ENCODE peak calls at places on chromosome X, in eight cellular contexts. E is GM12878, P is A549, X is HepG2, T is endothelial cell of umbilical vein, L is HCT116, W is H1, D is K562. C is an unnamed sample.

GRCh38 chrX:148624951-148625350 is 124.5 kb downstream of the AFF2 start:
- DNase-seq in L (no peak), X (no peak), W (no peak), D (no peak), E (no peak), T (no peak), P (no peak), C (no peak)

GRCh38 chrX:24341795-24342194 is 18.6 kb upstream of the SUPT20HL1 start:
- DNase-seq in W (no peak), E (no peak), X (no peak), L (no peak), T (peak), D (no peak), P (no peak), C (no peak)

GRCh38 chrX:675896-676295 is 45.3 kb downstream of the SHOX start:
- DNase-seq in D (no peak), T (no peak), L (no peak), E (no peak), W (peak), P (no peak), X (no peak), C (no peak)

GRCh38 chrX:134172588-134173259 is 64.3 kb upstream of the CCDC160 start:
- DNase-seq in E (no peak), P (peak), X (no peak), W (no peak), D (no peak), T (peak), L (no peak), C (no peak)

GRCh38 chrX:133813991-133814390 is 171.4 kb downstream of the GPC3 start:
- DNase-seq in E (no peak), W (no peak), X (no peak), D (no peak), L (no peak), T (no peak), P (no peak), C (no peak)

GRCh38 chrX:78357342-78358055 is 30.1 kb upstream of the CYSLTR1 start:
- DNase-seq in D (no peak), P (no peak), W (no peak), L (no peak), E (no peak), X (no peak), T (no peak), C (no peak)

GRCh38 chrX:113802837-113803236 is 781.0 kb upstream of the HTR2C start:
- DNase-seq in X (no peak), T (no peak), L (no peak), D (no peak), P (peak), W (no peak), E (no peak), C (no peak)

GRCh38 chrX:20352935-20353336 is 86.2 kb upstream of the RPS6KA3 start:
- DNase-seq in D (no peak), L (no peak), P (no peak), W (no peak), T (no peak), X (no peak), E (peak), C (no peak)

DNA sequence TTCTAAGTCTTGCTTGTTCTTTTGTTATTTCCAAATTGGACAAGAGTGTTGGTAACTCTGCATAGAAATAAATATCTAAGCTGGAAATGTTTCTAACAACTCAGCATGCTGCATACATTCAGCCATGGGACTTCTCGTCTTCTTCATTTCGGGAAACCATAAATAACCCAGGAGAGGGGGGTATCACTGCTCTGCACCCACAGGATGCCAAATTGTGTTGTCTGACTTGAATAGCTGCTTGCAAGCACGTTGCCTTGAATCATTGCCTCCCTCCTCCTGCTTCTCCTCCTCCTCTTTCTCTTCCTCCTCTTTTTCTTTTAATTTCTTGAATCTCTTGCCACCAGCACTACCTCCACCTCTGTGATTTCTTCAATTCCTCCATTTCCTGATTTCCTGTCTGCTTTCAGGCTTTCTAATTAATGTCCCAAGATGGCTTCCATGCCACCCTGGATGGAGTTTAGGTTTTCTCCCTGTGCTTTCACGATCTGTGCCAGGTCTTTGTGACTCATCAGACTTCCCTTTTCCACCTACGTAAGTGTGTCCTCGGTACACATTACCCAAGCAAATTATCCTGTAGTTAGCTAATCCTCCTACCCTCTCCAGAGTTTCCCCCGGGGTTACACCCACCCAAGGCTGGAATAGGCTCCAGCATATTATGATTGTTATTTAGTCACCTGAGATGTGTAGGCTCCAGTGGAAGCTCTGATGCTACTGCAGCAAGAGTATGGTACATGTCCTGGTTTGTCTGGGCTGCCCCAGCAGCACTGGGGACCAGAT is 122.6 kb upstream of the VCX3B start:
- DNase-seq in E (no peak), X (no peak), D (no peak), L (no peak), W (no peak), P (no peak), T (no peak), C (no peak)
- TF ChIP-seq MAX in E (no peak), X (no peak), D (no peak), L (no peak), W (no peak), P (no peak), T (no peak), C (no peak)

GRCh38 chrX:48736303-48736702 is 25.2 kb upstream of the GLOD5 start:
- DNase-seq in E (no peak), W (no peak), L (no peak), T (no peak), D (no peak), P (no peak), X (no peak), C (peak)
- H3K4me3 ChIP-seq in E (peak), W (peak), L (peak), T (no peak), D (peak), P (peak), X (no peak), C (peak)

DNA sequence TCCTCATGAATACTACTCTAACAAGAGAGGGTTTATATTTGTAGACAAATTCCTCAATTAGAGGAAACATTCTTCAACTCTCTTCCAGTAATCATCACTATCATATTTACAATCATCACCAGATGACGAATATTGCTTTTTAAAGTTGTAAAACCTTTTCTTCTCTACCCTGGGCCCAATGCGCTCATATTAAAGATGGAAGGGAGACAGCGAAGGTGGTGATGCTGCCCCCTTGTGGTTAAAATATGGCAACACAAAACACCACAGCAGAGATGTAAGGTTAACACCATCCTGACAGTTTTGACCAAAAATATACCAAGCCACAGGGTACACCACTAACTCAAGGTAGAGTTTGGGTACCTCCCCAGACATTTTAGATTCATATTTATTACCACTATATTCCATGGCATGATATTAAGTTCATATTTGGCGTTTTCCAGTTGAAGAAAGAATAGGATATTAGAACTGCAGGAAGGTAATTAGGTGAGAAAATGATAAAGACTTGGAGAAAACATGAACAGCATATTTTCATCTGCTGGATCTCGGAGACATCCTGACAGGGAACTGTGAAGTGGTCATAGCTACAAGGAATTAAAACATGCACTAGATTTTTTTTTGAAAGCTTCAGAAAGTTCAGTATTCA is 72.8 kb downstream of the SLC9A7 start:
- DNase-seq in T (peak), E (no peak), D (peak), W (no peak), X (peak), P (peak), L (peak), C (peak)
- TF ChIP-seq POLR2A in T (no peak), E (no peak), D (no peak), W (no peak), X (no peak), P (no peak), L (no peak), C (no peak)

GRCh38 chrX:154729439-154729838 is 21.4 kb downstream of the GAB3 start:
- DNase-seq in L (no peak), E (no peak), D (no peak), X (no peak), P (no peak), T (no peak), W (no peak), C (no peak)
- TF ChIP-seq MAX in L (no peak), E (no peak), D (no peak), X (no peak), P (no peak), T (no peak), W (no peak), C (no peak)

GRCh38 chrX:46770817-46771163 is 11.9 kb upstream of the SLC9A7 start:
- DNase-seq in W (no peak), X (no peak), L (no peak), T (peak), P (peak), D (no peak), E (no peak), C (no peak)
- H3K4me3 ChIP-seq in W (no peak), X (no peak), L (no peak), T (no peak), P (no peak), D (no peak), E (no peak), C (no peak)

DNA sequence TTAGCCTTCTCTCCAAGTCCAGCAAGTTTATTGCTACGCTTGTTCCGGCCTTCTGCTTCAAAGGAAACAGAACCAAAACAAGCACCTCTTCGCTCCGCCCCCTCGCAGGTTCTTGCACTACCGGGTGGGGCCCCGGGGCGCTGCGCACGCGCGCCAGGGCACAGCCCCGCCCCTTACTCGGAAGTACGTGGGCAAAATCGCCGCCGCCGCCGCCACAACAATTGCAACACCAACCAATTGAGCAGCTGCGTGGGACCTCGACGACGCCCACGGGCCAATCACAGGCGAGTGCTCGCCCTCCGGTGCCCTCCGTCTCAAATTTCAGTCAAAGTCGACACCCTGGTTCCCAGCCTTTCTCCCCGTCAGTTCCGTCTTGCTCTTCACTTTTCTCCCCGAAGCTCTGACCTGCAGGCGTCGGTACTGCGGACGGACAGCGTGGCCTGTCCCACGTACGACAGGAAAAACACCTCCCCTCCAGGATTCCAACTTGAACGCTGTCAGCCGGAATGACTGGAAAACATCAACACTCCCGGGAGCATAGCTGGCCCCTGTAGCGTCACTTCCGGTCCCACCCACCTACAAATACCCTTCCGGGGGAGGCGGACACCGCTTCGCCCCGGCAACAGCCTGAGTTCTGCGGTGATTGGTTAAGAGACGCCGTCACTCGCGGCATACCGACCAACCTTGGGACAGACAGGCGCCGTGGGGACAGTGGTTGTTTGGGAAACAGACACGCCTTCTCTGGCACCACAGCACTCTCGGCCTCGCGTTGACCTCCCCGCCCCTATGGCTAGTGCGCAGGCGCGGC is 624 bp upstream of the OTUD5 start:
- DNase-seq in W (peak), X (peak), L (peak), E (peak), T (peak), P (peak), D (peak), C (peak)
- TF ChIP-seq POLR2A in W (peak), X (no peak), L (no peak), E (peak), T (peak), P (peak), D (peak), C (peak)

DNA sequence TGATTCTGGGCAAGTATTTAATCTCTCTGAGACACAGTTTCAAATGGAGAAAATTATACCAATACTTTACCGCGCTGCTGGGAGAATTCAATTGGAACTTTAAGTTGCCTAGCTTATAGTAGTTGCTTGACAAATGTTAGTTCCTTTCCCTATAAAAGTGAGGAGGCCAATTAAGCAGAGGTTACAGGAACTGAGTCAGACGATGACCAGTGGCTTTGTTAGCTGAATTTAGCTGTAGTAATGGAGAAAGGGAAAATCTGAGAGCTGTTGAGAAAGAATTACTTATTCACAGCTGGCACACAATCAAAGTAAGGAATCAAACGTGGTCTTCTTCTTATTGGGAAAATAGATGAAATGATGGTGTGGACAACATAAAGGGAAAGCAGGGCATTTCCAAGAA is 29.6 kb downstream of the SMARCA1 start:
- DNase-seq in L (no peak), D (no peak), X (no peak), E (no peak), T (peak), P (no peak), W (no peak), C (no peak)
- TF ChIP-seq MAX in L (no peak), D (no peak), X (no peak), E (no peak), T (no peak), P (no peak), W (no peak), C (no peak)

GRCh38 chrX:44954562-44954961 is 81.6 kb downstream of the KDM6A start:
- DNase-seq in T (peak), D (no peak), X (no peak), L (no peak), W (no peak), P (no peak), E (no peak), C (no peak)

GRCh38 chrX:44952329-44953027 is 79.5 kb downstream of the KDM6A start:
- DNase-seq in W (no peak), X (no peak), D (no peak), P (no peak), E (no peak), L (no peak), T (no peak), C (no peak)

GRCh38 chrX:44953734-44954502 is 80.9 kb downstream of the KDM6A start:
- DNase-seq in W (no peak), T (no peak), P (no peak), X (no peak), L (no peak), E (no peak), D (no peak), C (no peak)

GRCh38 chrX:44949125-44949524 is 76.1 kb downstream of the KDM6A start:
- DNase-seq in W (no peak), D (no peak), X (no peak), P (no peak), T (no peak), E (no peak), L (no peak), C (no peak)

DNA sequence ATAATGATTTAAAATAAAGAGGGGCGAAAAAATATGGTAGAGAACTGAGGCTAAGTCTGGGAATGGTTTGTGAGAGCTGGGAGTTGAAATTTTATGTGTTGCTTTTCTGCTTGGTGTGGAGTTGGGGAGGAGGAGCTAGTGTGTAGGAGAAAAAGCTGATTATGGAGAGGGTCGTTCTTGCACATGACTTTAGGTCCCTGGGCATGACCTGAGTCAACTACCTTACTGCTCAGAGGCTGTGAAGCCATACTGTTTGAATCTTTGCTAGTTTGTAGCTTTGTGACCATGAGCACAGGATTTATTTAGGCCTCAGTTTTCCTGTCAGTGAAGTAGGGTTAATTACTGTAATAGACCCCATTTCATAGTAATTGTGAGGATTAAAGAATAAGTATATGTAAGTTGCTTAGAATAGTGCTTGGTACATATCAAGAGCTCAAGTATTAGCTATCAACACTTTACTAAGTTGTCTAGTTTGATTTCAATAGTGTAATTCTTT is 78.6 kb downstream of the KDM6A start:
- DNase-seq in W (no peak), E (no peak), X (no peak), D (no peak), P (no peak), T (no peak), L (no peak), C (no peak)
- H3K4me3 ChIP-seq in W (peak), E (no peak), X (no peak), D (no peak), P (no peak), T (no peak), L (no peak), C (no peak)